ENCODE peak calls at places on chromosome 22, in seven cellular contexts. L is astrocyte of the spinal cord; S is bronchial epithelial cell; T is activated naive CD4-positive, alpha-beta T cell treated with anti-CD3 and anti-CD28 coated beads, Interleukin-2, amount 10 ng/mL, durations not matched to agents 7 days and 5 days; G is naive B cell; C is lung microvascular endothelial cell; X is germinal center. W is an unnamed sample.

GRCh38 chr22:22080270-22080669 is 97.7 kb upstream of the TOP3B start:
- DNase-seq in S (no peak), X (no peak), L (peak; percentile 9), T (no peak), G (no peak), C (no peak), W (no peak)

GRCh38 chr22:16717699-16718558 is 107.3 kb downstream of the XKR3 start:
- DNase-seq in X (no peak), C (no peak), T (no peak), S (no peak), G (no peak), L (no peak), W (no peak)

GRCh38 chr22:23688121-23688520 is 2.7 kb upstream of the RGL4 start:
- DNase-seq in C (no peak), T (no peak), S (no peak), X (no peak), G (no peak), L (no peak), W (no peak)

GRCh38 chr22:19146215-19146968 is 1.9 kb upstream of the ESS2 start:
- DNase-seq in T (no peak), C (no peak), S (no peak), G (no peak), X (no peak), L (no peak), W (no peak)

GRCh38 chr22:22909605-22910271 is 22.1 kb downstream of the IGLL5 start:
- DNase-seq in L (no peak), G (no peak), X (no peak), S (no peak), C (no peak), T (no peak), W (no peak)

GRCh38 chr22:50269573-50270301 is 443 bp downstream of the MAPK11 start:
- DNase-seq in G (no peak), L (peak; percentile 54), T (peak; percentile 72), S (no peak), X (no peak), C (peak; percentile 66), W (peak; percentile 85)

GRCh38 chr22:35467788-35468187 is 67.8 kb downstream of the MCM5 start:
- DNase-seq in L (peak; percentile 20), X (no peak), T (no peak), S (no peak), C (peak; percentile 8), G (no peak), W (no peak)

GRCh38 chr22:45608763-45609180 is 62.9 kb upstream of the ATXN10 start:
- DNase-seq in X (no peak), C (peak; percentile 62), L (peak; percentile 81), T (no peak), S (peak; percentile 89), G (no peak), W (no peak)

GRCh38 chr22:24803064-24803542 is 2.9 kb upstream of the SGSM1 start:
- DNase-seq in G (peak; percentile 21), X (peak; percentile 69), C (peak; percentile 67), S (peak; percentile 25), T (peak; percentile 73), L (no peak), W (peak; percentile 69)

W was measured in GM20000.